ENCODE peak calls at places on chromosomes 7 and 10, in nine cellular contexts. L is NT2/D1, I is K562, C is gastrocnemius medialis, M is adipocyte, S is esophagus muscularis mucosa, V is upper lobe of right lung, A is cardiac muscle cell, D is colonic mucosa. Y is an unnamed sample.

GRCh38 chr7:55185941-55186609 is 167.3 kb downstream of the EGFR start:
- DNase-seq in L (no peak), I (no peak), C (peak; percentile 55), M (peak; percentile 68), S (no peak), V (no peak), A (no peak), D (no peak), Y (no peak)

GRCh38 chr7:34844936-34845665 is 187.1 kb downstream of the NPSR1 start:
- DNase-seq in L (peak; percentile 52), I (no peak), C (no peak), M (no peak), S (peak; percentile 90), V (no peak), A (peak; percentile 38), D (no peak), Y (no peak)

GRCh38 chr7:133645870-133646492 is 393.1 kb downstream of the EXOC4 start:
- DNase-seq in L (no peak), I (no peak), C (no peak), M (peak; percentile 28), S (no peak), V (no peak), A (no peak), D (no peak), Y (no peak)

GRCh38 chr7:27453702-27454405 is 208.8 kb downstream of the HIBADH start:
- DNase-seq in L (no peak), I (no peak), C (no peak), M (no peak), S (peak; percentile 87), V (no peak), A (peak; percentile 19), D (no peak), Y (no peak)

GRCh38 chr10:69901022-69901421 is 99.3 kb downstream of the COL13A1 start:
- DNase-seq in L (no peak), I (no peak), C (peak; percentile 87), M (no peak), S (no peak), V (no peak), A (no peak), D (no peak), Y (no peak)

GRCh38 chr10:33298110-33298509 is 36.4 kb downstream of the NRP1 start:
- DNase-seq in L (no peak), I (no peak), C (no peak), M (no peak), S (no peak), V (no peak), A (no peak), D (no peak), Y (no peak)

GRCh38 chr10:78852856-78853255 is 215.9 kb upstream of the ZMIZ1 start:
- DNase-seq in L (no peak), I (peak; percentile 38), C (no peak), M (no peak), S (no peak), V (no peak), A (no peak), D (peak; percentile 42), Y (no peak)

GRCh38 chr10:50362547-50363125 is 111.3 kb upstream of the ASAH2 start:
- DNase-seq in L (no peak), I (no peak), C (no peak), M (no peak), S (no peak), V (no peak), A (no peak), D (no peak), Y (no peak)

GRCh38 chr7:46545790-46546189 is 624.7 kb upstream of the IGFBP3 start:
- DNase-seq in L (no peak), I (no peak), C (no peak), M (peak; percentile 54), S (no peak), V (no peak), A (no peak), D (no peak), Y (no peak)

DNA sequence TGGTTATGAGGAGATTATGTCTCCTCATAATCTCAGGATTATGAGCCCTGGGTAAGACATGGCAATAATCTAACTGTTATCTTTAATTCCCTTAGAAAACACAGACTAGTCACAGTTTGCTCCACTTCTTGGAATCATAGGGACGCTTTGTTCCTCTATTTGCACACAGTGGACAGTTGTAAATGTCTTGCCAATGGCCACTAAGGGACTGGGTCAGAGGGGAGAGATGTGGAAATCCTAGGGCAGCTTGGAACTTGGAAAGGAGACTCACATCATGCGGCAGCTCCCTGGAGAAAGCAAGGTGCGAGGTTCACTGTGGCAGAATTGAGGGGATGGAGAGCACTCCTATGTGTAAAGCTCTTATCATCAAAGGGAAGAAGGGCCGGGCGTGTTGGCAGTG is 266.1 kb downstream of the PRPF18 start:
- DNase-seq in L (no peak), I (no peak), C (no peak), M (no peak), S (no peak), V (no peak), A (no peak), D (no peak), Y (no peak)
- H3K9me3 ChIP-seq in L (no peaks in the 10 kb centered on the region), I (no peaks in the 10 kb centered on the region), C (no peaks in the 10 kb centered on the region), M (no peaks in the 10 kb centered on the region), S (no peaks in the 10 kb centered on the region), V (no peaks in the 10 kb centered on the region), A (no peaks in the 10 kb centered on the region), D (no peaks in the 10 kb centered on the region), Y (no peaks in the 10 kb centered on the region)

DNA sequence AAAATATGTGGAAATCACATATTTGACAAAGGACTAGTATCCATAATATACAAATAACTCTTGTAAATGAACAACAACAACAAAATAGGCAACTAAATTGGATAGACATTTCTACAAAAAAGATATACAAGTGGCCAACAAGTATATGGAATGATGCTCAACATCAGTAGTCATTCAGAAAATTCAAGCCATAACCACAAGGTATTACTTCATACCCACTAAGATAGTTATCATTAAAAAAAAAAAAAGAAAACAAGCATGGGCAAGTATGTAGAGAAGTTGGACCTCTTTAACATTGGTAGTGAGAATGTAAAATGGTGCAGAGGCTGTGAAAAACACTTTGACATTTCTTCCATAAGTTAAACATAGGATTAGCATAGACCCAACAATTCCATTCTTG is 80.8 kb downstream of the CYP26A1 start:
- DNase-seq in L (no peak), I (no peak), C (no peak), M (no peak), S (no peak), V (no peak), A (no peak), D (no peak), Y (no peak)
- H3K9me3 ChIP-seq in L (peaks cover 12% of the 10 kb centered on the region), I (no peaks in the 10 kb centered on the region), C (no peaks in the 10 kb centered on the region), M (peaks cover 19% of the 10 kb centered on the region), S (no peaks in the 10 kb centered on the region), V (no peaks in the 10 kb centered on the region), A (no peaks in the 10 kb centered on the region), D (no peaks in the 10 kb centered on the region), Y (no peaks in the 10 kb centered on the region)

GRCh38 chr10:99535764-99536399 is 3.1 kb downstream of the NKX2-3 start:
- DNase-seq in L (no peak), I (no peak), C (no peak), M (no peak), S (no peak), V (no peak), A (no peak), D (no peak), Y (no peak)

GRCh38 chr10:99533496-99534455 is 1.0 kb downstream of the NKX2-3 start:
- DNase-seq in L (no peak), I (no peak), C (no peak), M (no peak), S (no peak), V (no peak), A (no peak), D (no peak), Y (no peak)

GRCh38 chr10:99536400-99537254 is 3.9 kb downstream of the NKX2-3 start:
- DNase-seq in L (no peak), I (no peak), C (no peak), M (no peak), S (no peak), V (no peak), A (peak; percentile 63), D (no peak), Y (no peak)

GRCh38 chr10:99534456-99534938 is 1.8 kb downstream of the NKX2-3 start:
- DNase-seq in L (no peak), I (no peak), C (no peak), M (no peak), S (no peak), V (no peak), A (no peak), D (no peak), Y (no peak)

GRCh38 chr10:99534939-99535763 is 2.4 kb downstream of the NKX2-3 start:
- DNase-seq in L (no peak), I (no peak), C (no peak), M (peak; percentile 50), S (no peak), V (no peak), A (peak; percentile 63), D (no peak), Y (no peak)
- H3K9me3 ChIP-seq in L (peaks cover 5% of the 10 kb centered on the region), I (no peaks in the 10 kb centered on the region), C (no peaks in the 10 kb centered on the region), M (peaks cover 11% of the 10 kb centered on the region), S (no peaks in the 10 kb centered on the region), V (no peaks in the 10 kb centered on the region), A (no peaks in the 10 kb centered on the region), D (no peaks in the 10 kb centered on the region), Y (no peaks in the 10 kb centered on the region)

GRCh38 chr7:53657586-53657985 is 622.2 kb downstream of the POM121L12 start:
- DNase-seq in L (no peak), I (no peak), C (no peak), M (no peak), S (no peak), V (no peak), A (no peak), D (no peak), Y (no peak)

GRCh38 chr7:53658956-53659355 is 623.5 kb downstream of the POM121L12 start:
- DNase-seq in L (no peak), I (no peak), C (no peak), M (no peak), S (no peak), V (no peak), A (no peak), D (no peak), Y (no peak)

GRCh38 chr7:53656881-53657280 is 621.4 kb downstream of the POM121L12 start:
- DNase-seq in L (no peak), I (no peak), C (no peak), M (no peak), S (no peak), V (no peak), A (peak; percentile 20), D (no peak), Y (no peak)

DNA sequence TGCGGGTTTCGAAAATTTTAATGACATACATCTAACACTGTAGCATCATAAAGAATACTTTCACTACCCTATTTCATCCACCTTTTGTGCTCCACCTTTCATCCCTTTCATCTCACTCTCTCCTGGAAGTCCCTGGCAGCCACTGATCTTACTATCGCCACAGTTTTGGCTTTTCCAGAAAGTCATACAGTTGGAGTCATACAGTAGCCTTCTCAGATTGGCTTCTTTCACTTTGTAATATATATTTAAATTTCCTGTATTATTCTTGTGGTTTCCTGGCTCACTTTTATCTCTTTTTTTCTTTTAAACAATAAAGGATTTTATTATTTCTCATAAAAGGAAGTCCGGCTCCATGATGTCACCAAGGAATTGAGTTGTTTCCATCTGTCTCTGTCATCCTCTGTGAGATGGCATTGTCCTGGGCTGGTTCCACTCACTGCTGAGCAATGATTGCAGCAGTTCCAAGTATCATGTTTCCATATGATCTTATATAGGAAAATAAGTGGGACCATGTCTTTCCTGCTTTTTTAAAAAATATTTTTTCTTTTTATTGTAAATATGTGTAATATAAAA is 626.3 kb downstream of the POM121L12 start:
- DNase-seq in L (no peak), I (no peak), C (no peak), M (no peak), S (no peak), V (no peak), A (no peak), D (no peak), Y (no peak)
- H3K9me3 ChIP-seq in L (no peaks in the 10 kb centered on the region), I (no peaks in the 10 kb centered on the region), C (no peaks in the 10 kb centered on the region), M (peaks cover 2% of the 10 kb centered on the region), S (peaks cover 7% of the 10 kb centered on the region), V (peaks cover 1% of the 10 kb centered on the region), A (no peaks in the 10 kb centered on the region), D (peaks cover 7% of the 10 kb centered on the region), Y (no peaks in the 10 kb centered on the region)

GRCh38 chr10:108808228-108808627 is 1115.1 kb downstream of the XPNPEP1 start:
- DNase-seq in L (no peak), I (no peak), C (no peak), M (no peak), S (no peak), V (no peak), A (no peak), D (no peak), Y (no peak)
- H3K9me3 ChIP-seq in L (no peaks in the 10 kb centered on the region), I (no peaks in the 10 kb centered on the region), C (no peaks in the 10 kb centered on the region), M (no peaks in the 10 kb centered on the region), S (no peaks in the 10 kb centered on the region), V (no peaks in the 10 kb centered on the region), A (no peaks in the 10 kb centered on the region), D (no peaks in the 10 kb centered on the region), Y (no peaks in the 10 kb centered on the region)

Y was measured in T-helper 17 cell.